ENCODE peak calls at places on chromosomes 3 and 15, in six cellular contexts. J, Y, Q, P, N and M are unnamed samples.

GRCh38 chr15:66961407-66961884 is 104.0 kb upstream of the SMAD3 start:
- DNase-seq in Y (no peak), Q (no peak), J (no peak), P (no peak), N (no peak), M (no peak)

GRCh38 chr3:128548426-128549282 is 55.7 kb upstream of the GATA2 start:
- DNase-seq in N (no peak), J (no peak), Q (no peak), P (no peak), Y (no peak), M (no peak)

GRCh38 chr15:90075420-90076289 is 26.6 kb downstream of the IDH2 start:
- DNase-seq in N (no peak), P (peak; percentile 46), Y (no peak), J (peak; percentile 67), Q (no peak), M (no peak)

GRCh38 chr3:124221286-124221821 is 229.4 kb upstream of the ROPN1 start:
- DNase-seq in N (no peak), Y (no peak), J (no peak), Q (no peak), P (no peak), M (no peak)

GRCh38 chr3:15875016-15875689 is 77.4 kb upstream of the ANKRD28 start:
- DNase-seq in J (no peak), P (no peak), Q (no peak), N (no peak), Y (no peak), M (no peak)

GRCh38 chr3:116443096-116443793 is 2.0 kb downstream of the LSAMP start:
- DNase-seq in Q (no peak), Y (no peak), J (no peak), P (no peak), N (no peak), M (no peak)

GRCh38 chr3:56813656-56813965 is 11.9 kb upstream of the ARHGEF3 start:
- DNase-seq in N (no peak), P (no peak), Q (no peak), Y (no peak), J (no peak), M (no peak)

GRCh38 chr3:24323272-24323671 is 171.4 kb downstream of the THRB start:
- DNase-seq in P (no peak), J (no peak), Q (no peak), Y (no peak), N (no peak), M (no peak)

GRCh38 chr3:160577551-160578195 is 12.3 kb upstream of the KPNA4 start:
- DNase-seq in N (no peak), J (no peak), Y (no peak), Q (no peak), P (no peak), M (no peak)

GRCh38 chr3:50242778-50243551 is 7.0 kb downstream of the GNAI2 start:
- DNase-seq in N (no peak), Y (peak; percentile 90), Q (no peak), J (peak; percentile 58), P (no peak), M (no peak)

GRCh38 chr3:99504258-99504657 is 134.1 kb upstream of the COL8A1 start:
- DNase-seq in N (no peak), P (no peak), J (no peak), Q (no peak), Y (no peak), M (no peak)

GRCh38 chr3:190721330-190721729 is 141.2 kb downstream of the GMNC start:
- DNase-seq in P (no peak), N (no peak), J (peak; percentile 65), Q (no peak), Y (no peak), M (peak; percentile 22)

GRCh38 chr3:18758047-18758704 is 333.0 kb upstream of the SATB1 start:
- DNase-seq in Y (no peak), J (peak; percentile 72), P (no peak), Q (no peak), N (no peak), M (peak; percentile 39)

DNA sequence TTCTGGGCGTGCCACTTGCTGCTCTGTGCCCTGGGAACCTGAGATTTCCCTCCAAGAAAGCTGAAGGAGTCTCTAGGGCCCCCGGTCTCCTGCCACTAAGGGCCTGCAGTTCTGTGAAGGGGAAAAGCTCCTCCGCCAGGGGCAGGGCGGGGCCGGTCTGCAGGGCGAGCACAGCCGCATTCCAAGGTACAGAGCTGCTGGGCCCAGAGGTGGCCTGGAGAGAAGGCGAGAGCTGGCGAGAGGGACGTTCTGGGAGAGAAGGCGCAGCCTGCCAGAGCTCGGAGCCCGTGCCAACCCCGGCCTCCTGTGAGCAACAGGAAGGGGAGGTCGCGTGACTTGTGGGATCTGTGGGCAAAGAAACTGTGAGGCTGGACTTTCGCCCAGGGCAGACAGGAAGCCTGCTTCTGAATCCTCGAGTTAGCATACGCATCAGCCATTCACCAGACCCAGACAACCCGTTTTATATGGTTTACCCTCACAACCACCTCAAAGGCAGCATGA is 500.4 kb downstream of the SHQ1 start:
- DNase-seq in Q (no peak), Y (peak; percentile 82), N (no peak), P (peak; percentile 66), J (peak; percentile 84), M (peak; percentile 31)
- TF ChIP-seq CTCF in Q (no peak), Y (no peak), N (no peak), P (no peak), J (peak; percentile 14), M (no peak)

GRCh38 chr15:98549741-98550140 is 98.6 kb upstream of the IGF1R start:
- DNase-seq in N (no peak), Q (no peak), Y (no peak), P (no peak), J (no peak), M (no peak)

GRCh38 chr15:98547741-98548166 is 100.6 kb upstream of the IGF1R start:
- DNase-seq in N (peak; percentile 37), J (no peak), Y (peak; percentile 52), P (peak; percentile 42), Q (peak; percentile 13), M (no peak)

GRCh38 chr15:98547255-98547654 is 101.1 kb upstream of the IGF1R start:
- DNase-seq in P (no peak), Y (no peak), N (no peak), J (no peak), Q (no peak), M (no peak)

GRCh38 chr15:98549003-98549402 is 99.3 kb upstream of the IGF1R start:
- DNase-seq in Q (no peak), J (no peak), N (no peak), Y (no peak), P (no peak), M (no peak)

DNA sequence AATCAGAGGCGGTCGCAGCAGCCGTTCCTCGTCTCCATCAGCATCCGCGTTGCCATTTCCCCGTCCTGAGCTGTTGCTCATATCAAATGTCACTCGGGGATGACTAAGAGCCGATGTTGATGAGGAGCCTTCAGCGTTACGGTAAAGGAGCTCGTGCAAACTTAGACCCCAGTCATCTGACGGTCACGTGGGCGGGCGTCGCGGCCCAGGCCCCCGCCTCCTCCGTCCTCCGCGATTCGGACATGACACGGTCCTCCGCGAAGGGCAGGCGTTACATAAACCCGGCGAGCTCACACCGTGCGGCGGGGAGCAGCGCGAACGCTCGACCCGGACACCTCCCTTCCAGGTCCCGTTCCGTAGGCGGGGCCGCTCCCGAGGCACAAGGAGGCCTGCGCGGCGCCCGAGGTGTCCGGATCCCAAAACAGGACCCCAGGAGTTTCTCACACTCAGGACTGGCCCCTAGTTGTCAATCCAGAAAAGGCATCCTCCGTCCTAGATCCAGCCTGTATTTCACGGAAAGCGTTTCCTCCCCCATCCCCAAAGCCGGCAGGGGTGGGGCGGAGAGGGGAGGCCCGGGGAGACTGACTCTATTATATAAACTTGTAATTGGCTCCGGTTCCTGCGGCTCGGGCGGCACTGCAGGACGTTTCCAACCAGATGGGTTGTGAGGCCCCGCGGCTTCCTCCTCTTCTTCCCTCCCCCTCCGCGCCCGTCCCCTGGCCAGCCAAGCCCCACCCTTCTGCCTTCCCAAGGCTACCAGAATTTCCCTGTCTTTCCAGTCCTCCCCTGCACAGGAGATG is 100.0 kb upstream of the IGF1R start:
- DNase-seq in Y (peak; percentile 82), P (peak; percentile 72), N (peak; percentile 71), J (no peak), Q (peak; percentile 48), M (no peak)
- TF ChIP-seq CTCF in Y (peak; percentile 29), P (no peak), N (peak; percentile 13), J (no peak), Q (peak; percentile 42), M (no peak)

DNA sequence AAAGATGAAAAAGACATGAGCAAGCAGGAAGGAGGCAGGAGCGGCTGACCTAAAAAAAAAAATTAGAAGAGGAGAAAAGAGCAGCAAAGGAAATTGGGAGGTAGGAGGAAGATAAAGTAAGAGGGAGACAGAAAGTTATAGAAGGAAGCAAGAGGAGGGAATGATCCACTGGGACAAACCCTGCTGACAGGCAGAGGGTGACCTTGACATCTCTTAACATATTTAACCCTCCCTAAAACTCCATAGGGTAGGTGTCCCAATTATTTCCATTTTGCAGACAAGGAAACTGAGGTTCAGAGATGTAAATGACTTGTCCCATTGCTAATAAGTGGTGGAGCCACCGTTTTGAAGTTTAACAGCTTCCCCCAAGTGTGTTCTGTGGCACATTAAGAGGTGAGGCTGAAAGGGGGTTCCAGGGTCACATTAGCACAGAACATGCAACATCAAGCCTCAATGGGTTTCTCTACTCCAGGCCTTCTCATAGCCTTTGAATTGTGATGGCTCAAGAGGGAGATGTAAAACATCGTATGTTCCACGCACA is 37.4 kb upstream of the PRICKLE2 start:
- DNase-seq in Y (no peak), N (no peak), J (no peak), Q (no peak), P (peak; percentile 14), M (no peak)
- TF ChIP-seq CTCF in Y (no peak), N (no peak), J (no peak), Q (no peak), P (no peak), M (no peak)

GRCh38 chr3:171811059-171811912 is 1.0 kb upstream of the PLD1 start:
- DNase-seq in J (no peak), Y (no peak), N (no peak), Q (no peak), P (no peak), M (no peak)

GRCh38 chr3:171811913-171812321 is 1.6 kb upstream of the PLD1 start:
- DNase-seq in P (no peak), Y (no peak), J (no peak), Q (no peak), N (no peak), M (no peak)

GRCh38 chr3:171810278-171811058 is at the start of gene PLD1:
- DNase-seq in Y (peak; percentile 91), P (peak; percentile 60), J (peak; percentile 87), N (peak; percentile 60), Q (peak; percentile 34), M (no peak)

GRCh38 chr3:171807806-171808205 is 2.5 kb downstream of the PLD1 start:
- DNase-seq in P (no peak), N (no peak), Q (no peak), Y (no peak), J (no peak), M (no peak)

DNA sequence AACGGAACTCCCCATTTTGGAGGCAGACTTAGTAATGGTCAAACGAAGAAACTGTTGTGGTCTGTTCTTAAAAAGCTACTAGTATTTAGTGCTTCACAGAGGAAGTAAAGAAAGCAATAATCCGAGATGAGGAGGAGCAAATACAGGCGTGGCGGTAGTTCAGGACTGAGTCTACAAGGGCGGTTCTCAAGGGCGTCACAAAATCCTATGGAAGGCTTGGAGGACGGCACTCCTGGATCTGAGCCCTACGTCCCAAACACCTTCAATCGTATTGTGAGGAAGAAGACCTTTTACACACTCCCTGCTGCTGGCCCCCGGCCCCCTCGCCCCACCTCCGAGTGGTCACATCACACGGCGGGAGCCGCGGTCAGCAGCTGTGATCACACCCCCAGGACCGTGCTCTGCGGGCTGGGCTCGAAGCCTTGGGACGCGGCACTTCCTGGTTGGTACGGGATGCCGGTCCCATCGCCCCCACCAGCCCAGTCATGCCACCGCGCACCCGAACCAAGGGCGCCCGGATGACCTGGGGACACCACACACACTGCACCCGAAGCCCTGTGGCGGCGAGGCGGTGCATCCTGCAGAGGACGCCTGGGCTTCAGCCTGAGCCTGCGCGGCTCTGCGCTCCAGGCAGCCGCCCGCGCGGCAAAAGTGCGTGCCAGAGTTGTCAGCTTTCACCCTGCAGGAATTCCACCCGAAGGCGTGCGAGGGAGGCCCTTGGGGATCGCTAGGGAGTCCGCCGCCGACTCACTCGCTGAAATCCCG is 588 bp downstream of the PLD1 start:
- DNase-seq in Q (no peak), Y (peak; percentile 83), N (peak; percentile 64), P (peak; percentile 67), J (peak; percentile 77), M (no peak)
- TF ChIP-seq CTCF in Q (no peak), Y (no peak), N (no peak), P (no peak), J (no peak), M (no peak)